ENCODE peak calls at places on chromosomes 4 and X, in seven cellular contexts. One of them, this sample, is unnamed. For H3K4me1, the result is how much of the 10 kb centered on the place peaks cover.

GRCh38 chr4:175562537-175562936 is 249.5 kb downstream of the GPM6A start:
- DNase-seq in trophoblast cell: peak
- DNase-seq in IMR-90: no peak
- DNase-seq in mesenchymal stem cell: no peak
- DNase-seq in H9: no peak
- DNase-seq in H1: no peak
- DNase-seq in neuronal stem cell: no peak
- DNase-seq in this sample: no peak

GRCh38 chr4:15238720-15239119 is 189.1 kb upstream of the C1QTNF7 start:
- DNase-seq in mesenchymal stem cell: peak
- DNase-seq in H1: no peak
- DNase-seq in neuronal stem cell: peak
- DNase-seq in H9: peak
- DNase-seq in IMR-90: peak
- DNase-seq in trophoblast cell: peak
- DNase-seq in this sample: peak

GRCh38 chr4:89788243-89789072 is 48.5 kb downstream of the SNCA start:
- DNase-seq in mesenchymal stem cell: peak
- DNase-seq in neuronal stem cell: no peak
- DNase-seq in H9: no peak
- DNase-seq in H1: no peak
- DNase-seq in trophoblast cell: no peak
- DNase-seq in IMR-90: peak
- DNase-seq in this sample: no peak

GRCh38 chr4:107299646-107300045 is 263.5 kb upstream of the DKK2 start:
- DNase-seq in mesenchymal stem cell: no peak
- DNase-seq in IMR-90: peak
- DNase-seq in H1: no peak
- DNase-seq in H9: no peak
- DNase-seq in trophoblast cell: no peak
- DNase-seq in neuronal stem cell: no peak
- DNase-seq in this sample: no peak

GRCh38 chrX:134694935-134695334 is 36.7 kb upstream of the PLAC1 start:
- DNase-seq in H1: no peak
- DNase-seq in mesenchymal stem cell: no peak
- DNase-seq in IMR-90: no peak
- DNase-seq in trophoblast cell: no peak
- DNase-seq in H9: no peak
- DNase-seq in neuronal stem cell: no peak
- DNase-seq in this sample: no peak

GRCh38 chr4:108060164-108060563 is 70.5 kb downstream of the HADH start:
- DNase-seq in H9: peak
- DNase-seq in IMR-90: peak
- DNase-seq in H1: no peak
- DNase-seq in mesenchymal stem cell: peak
- DNase-seq in neuronal stem cell: peak
- DNase-seq in trophoblast cell: no peak
- DNase-seq in this sample: peak

GRCh38 chrX:138775501-138775900 is 64.0 kb upstream of the FGF13 start:
- DNase-seq in trophoblast cell: peak
- DNase-seq in neuronal stem cell: no peak
- DNase-seq in mesenchymal stem cell: peak
- DNase-seq in H1: no peak
- DNase-seq in IMR-90: peak
- DNase-seq in H9: no peak
- DNase-seq in this sample: peak

GRCh38 chrX:101658661-101659477 is 781 bp downstream of the ARMCX2 start:
- DNase-seq in IMR-90: peak
- DNase-seq in neuronal stem cell: peak
- DNase-seq in H1: no peak
- DNase-seq in mesenchymal stem cell: peak
- DNase-seq in H9: peak
- DNase-seq in trophoblast cell: no peak
- DNase-seq in this sample: peak

GRCh38 chrX:116357317-116357716 is 79.1 kb upstream of the SLC6A14 start:
- DNase-seq in H9: no peak
- DNase-seq in mesenchymal stem cell: no peak
- DNase-seq in H1: no peak
- DNase-seq in IMR-90: no peak
- DNase-seq in neuronal stem cell: no peak
- DNase-seq in trophoblast cell: no peak
- DNase-seq in this sample: no peak

GRCh38 chr4:24805036-24805435 is 9.7 kb downstream of the SOD3 start:
- DNase-seq in H1: no peak
- DNase-seq in trophoblast cell: no peak
- DNase-seq in IMR-90: no peak
- DNase-seq in H9: no peak
- DNase-seq in neuronal stem cell: no peak
- DNase-seq in mesenchymal stem cell: no peak
- DNase-seq in this sample: no peak

GRCh38 chr4:110869862-110870577 is 247.1 kb upstream of the PITX2 start:
- DNase-seq in trophoblast cell: no peak
- DNase-seq in IMR-90: peak
- DNase-seq in H1: no peak
- DNase-seq in H9: no peak
- DNase-seq in mesenchymal stem cell: no peak
- DNase-seq in neuronal stem cell: no peak
- DNase-seq in this sample: no peak

GRCh38 chrX:114077773-114078172 is 506.1 kb upstream of the HTR2C start:
- DNase-seq in IMR-90: no peak
- DNase-seq in mesenchymal stem cell: no peak
- DNase-seq in trophoblast cell: no peak
- DNase-seq in neuronal stem cell: no peak
- DNase-seq in H1: no peak
- DNase-seq in H9: no peak
- DNase-seq in this sample: no peak

GRCh38 chr4:89303177-89303576 is 4.4 kb downstream of the GPRIN3 start:
- DNase-seq in H9: no peak
- DNase-seq in trophoblast cell: no peak
- DNase-seq in mesenchymal stem cell: peak
- DNase-seq in neuronal stem cell: no peak
- DNase-seq in IMR-90: no peak
- DNase-seq in H1: no peak
- DNase-seq in this sample: no peak

GRCh38 chrX:154317391-154318000 is 21.9 kb downstream of the TKTL1 start:
- DNase-seq in neuronal stem cell: no peak
- DNase-seq in trophoblast cell: peak
- DNase-seq in IMR-90: peak
- DNase-seq in H9: peak
- DNase-seq in H1: no peak
- DNase-seq in mesenchymal stem cell: peak
- DNase-seq in this sample: peak

GRCh38 chrX:11533211-11533651 is 132.5 kb downstream of the ARHGAP6 start:
- DNase-seq in H1: no peak
- DNase-seq in IMR-90: peak
- DNase-seq in neuronal stem cell: peak
- DNase-seq in mesenchymal stem cell: peak
- DNase-seq in H9: no peak
- DNase-seq in trophoblast cell: peak
- DNase-seq in this sample: peak

GRCh38 chr4:112031712-112032328 is 113.4 kb upstream of the FAM241A start:
- DNase-seq in H9: no peak
- DNase-seq in mesenchymal stem cell: peak
- DNase-seq in trophoblast cell: peak
- DNase-seq in neuronal stem cell: peak
- DNase-seq in IMR-90: peak
- DNase-seq in H1: no peak
- DNase-seq in this sample: peak

GRCh38 chr4:89175611-89176010 is 64.3 kb downstream of the TIGD2 start:
- DNase-seq in mesenchymal stem cell: no peak
- DNase-seq in H9: no peak
- DNase-seq in IMR-90: no peak
- DNase-seq in trophoblast cell: no peak
- DNase-seq in neuronal stem cell: no peak
- DNase-seq in H1: no peak
- DNase-seq in this sample: no peak

GRCh38 chr4:127203561-127204260 is 429.0 kb upstream of the INTU start:
- DNase-seq in trophoblast cell: peak
- DNase-seq in neuronal stem cell: no peak
- DNase-seq in H1: no peak
- DNase-seq in IMR-90: peak
- DNase-seq in H9: no peak
- DNase-seq in mesenchymal stem cell: peak
- DNase-seq in this sample: peak

GRCh38 chr4:100591156-100591876 is 73.5 kb upstream of the EMCN start:
- DNase-seq in mesenchymal stem cell: no peak
- DNase-seq in neuronal stem cell: no peak
- DNase-seq in trophoblast cell: no peak
- DNase-seq in H1: no peak
- DNase-seq in IMR-90: no peak
- DNase-seq in H9: no peak
- DNase-seq in this sample: no peak

GRCh38 chr4:39933689-39934590 is 43.8 kb downstream of the PDS5A start:
- DNase-seq in mesenchymal stem cell: peak
- DNase-seq in trophoblast cell: peak
- DNase-seq in H1: no peak
- DNase-seq in IMR-90: peak
- DNase-seq in H9: no peak
- DNase-seq in neuronal stem cell: no peak
- DNase-seq in this sample: peak

DNA sequence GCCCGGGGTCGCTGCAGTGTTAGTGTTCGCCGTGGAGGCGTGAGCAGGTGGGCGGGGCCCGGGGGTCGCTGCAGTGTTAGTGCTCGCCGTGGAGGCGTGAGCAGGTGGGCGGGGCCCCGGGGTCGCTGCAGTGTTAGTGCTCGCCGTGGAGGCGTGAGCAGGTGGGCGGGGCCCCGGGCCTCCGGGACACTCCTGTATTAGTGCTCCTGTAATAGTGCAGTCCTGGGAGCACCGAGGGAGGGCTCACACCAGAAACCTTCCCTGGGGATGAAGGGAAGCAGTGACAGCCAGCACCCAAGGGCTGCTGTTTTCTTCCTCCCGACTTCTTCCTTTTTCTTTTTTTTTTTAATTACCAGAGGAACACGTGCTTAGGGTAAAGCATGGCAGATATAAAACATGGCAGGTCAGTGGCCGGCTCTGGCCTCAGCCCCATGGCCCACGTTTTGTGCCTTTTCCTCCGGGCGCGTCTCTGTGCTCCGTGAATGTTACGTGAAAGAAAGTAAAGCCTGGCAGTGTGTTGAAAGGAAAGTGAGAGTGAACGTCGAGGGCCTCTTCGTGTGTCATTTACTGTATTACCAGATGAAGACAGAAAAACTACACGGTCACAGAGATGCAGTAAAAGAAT is 42.0 kb downstream of the PCGF3 start:
- DNase-seq in IMR-90: no peak
- DNase-seq in H1: no peak
- DNase-seq in trophoblast cell: no peak
- DNase-seq in H9: no peak
- DNase-seq in mesenchymal stem cell: no peak
- DNase-seq in neuronal stem cell: no peak
- DNase-seq in this sample: no peak
- H3K4me1 ChIP-seq in IMR-90: under half
- H3K4me1 ChIP-seq in H1: under half
- H3K4me1 ChIP-seq in trophoblast cell: under half
- H3K4me1 ChIP-seq in H9: under half
- H3K4me1 ChIP-seq in mesenchymal stem cell: under half
- H3K4me1 ChIP-seq in neuronal stem cell: under half
- H3K4me1 ChIP-seq in this sample: under half

DNA sequence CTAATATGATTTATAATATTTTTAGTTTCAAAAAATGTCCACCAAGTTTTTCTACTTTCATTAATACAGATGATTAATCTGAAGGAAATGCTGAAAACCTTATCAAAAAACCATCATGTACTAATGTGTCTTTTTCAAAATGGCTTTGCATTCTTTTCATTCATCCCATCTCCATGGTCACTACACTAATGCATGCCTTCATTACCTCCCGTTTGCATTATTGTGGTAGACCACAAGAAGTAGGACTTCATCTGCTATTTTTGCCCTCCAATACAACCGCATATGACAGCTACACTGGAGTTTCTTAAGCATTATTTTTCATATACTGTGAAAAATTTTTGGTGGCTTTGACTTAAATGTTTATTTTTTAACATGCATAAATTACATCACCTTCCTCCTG is 37.9 kb upstream of the FSTL5 start:
- DNase-seq in mesenchymal stem cell: peak
- DNase-seq in H1: no peak
- DNase-seq in trophoblast cell: no peak
- DNase-seq in H9: no peak
- DNase-seq in IMR-90: no peak
- DNase-seq in neuronal stem cell: no peak
- DNase-seq in this sample: no peak
- H3K4me2 ChIP-seq in mesenchymal stem cell: no peak
- H3K4me2 ChIP-seq in H1: no peak
- H3K4me2 ChIP-seq in trophoblast cell: no peak
- H3K4me2 ChIP-seq in H9: no peak
- H3K4me2 ChIP-seq in IMR-90: no peak
- H3K4me2 ChIP-seq in neuronal stem cell: no peak
- H3K4me2 ChIP-seq in this sample: no peak

GRCh38 chr4:121449416-121449815 is 68.6 kb upstream of the QRFPR start:
- DNase-seq in IMR-90: no peak
- DNase-seq in H1: no peak
- DNase-seq in H9: no peak
- DNase-seq in neuronal stem cell: no peak
- DNase-seq in trophoblast cell: no peak
- DNase-seq in mesenchymal stem cell: no peak
- DNase-seq in this sample: no peak
- H3K4ac ChIP-seq in IMR-90: no peak
- H3K4ac ChIP-seq in H1: no peak
- H3K4ac ChIP-seq in H9: no peak
- H3K4ac ChIP-seq in neuronal stem cell: no peak
- H3K4ac ChIP-seq in trophoblast cell: no peak
- H3K4ac ChIP-seq in mesenchymal stem cell: no peak
- H3K4ac ChIP-seq in this sample: no peak

GRCh38 chrX:45750639-45751038 is 550.0 kb upstream of the DIPK2B start:
- DNase-seq in IMR-90: no peak
- DNase-seq in trophoblast cell: no peak
- DNase-seq in H9: no peak
- DNase-seq in mesenchymal stem cell: peak
- DNase-seq in H1: no peak
- DNase-seq in neuronal stem cell: no peak
- DNase-seq in this sample: no peak

GRCh38 chrX:45747905-45748304 is 547.2 kb upstream of the DIPK2B start:
- DNase-seq in IMR-90: no peak
- DNase-seq in mesenchymal stem cell: no peak
- DNase-seq in neuronal stem cell: no peak
- DNase-seq in H9: no peak
- DNase-seq in trophoblast cell: peak
- DNase-seq in H1: no peak
- DNase-seq in this sample: no peak

GRCh38 chrX:45748443-45748842 is 547.8 kb upstream of the DIPK2B start:
- DNase-seq in H9: no peak
- DNase-seq in IMR-90: no peak
- DNase-seq in neuronal stem cell: no peak
- DNase-seq in H1: no peak
- DNase-seq in mesenchymal stem cell: no peak
- DNase-seq in trophoblast cell: no peak
- DNase-seq in this sample: no peak

GRCh38 chrX:45749375-45749774 is 548.7 kb upstream of the DIPK2B start:
- DNase-seq in H9: no peak
- DNase-seq in H1: no peak
- DNase-seq in trophoblast cell: no peak
- DNase-seq in IMR-90: no peak
- DNase-seq in mesenchymal stem cell: peak
- DNase-seq in neuronal stem cell: no peak
- DNase-seq in this sample: no peak

DNA sequence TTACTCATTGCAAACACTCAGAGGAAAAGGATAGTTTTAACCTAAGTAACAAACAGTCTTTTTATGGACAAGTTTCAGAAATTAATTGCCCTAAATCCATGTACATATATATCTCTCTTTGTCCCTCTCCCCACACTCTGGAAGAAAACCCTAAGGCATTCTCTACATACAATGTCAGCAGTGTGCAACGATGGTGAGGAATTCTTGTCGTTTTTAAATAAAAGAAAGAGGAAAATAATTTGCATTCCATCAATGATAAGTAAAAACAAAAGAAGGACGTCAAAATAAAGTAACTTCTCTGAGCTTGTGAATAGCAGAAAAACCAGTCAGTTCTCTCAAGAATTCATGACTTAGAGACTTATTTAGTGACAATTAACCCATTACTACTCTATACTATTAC is 550.5 kb upstream of the DIPK2B start:
- DNase-seq in trophoblast cell: peak
- DNase-seq in neuronal stem cell: no peak
- DNase-seq in IMR-90: no peak
- DNase-seq in H9: no peak
- DNase-seq in H1: no peak
- DNase-seq in mesenchymal stem cell: peak
- DNase-seq in this sample: no peak
- H3K4me1 ChIP-seq in trophoblast cell: under half
- H3K4me1 ChIP-seq in neuronal stem cell: under half
- H3K4me1 ChIP-seq in IMR-90: under half
- H3K4me1 ChIP-seq in H9: under half
- H3K4me1 ChIP-seq in H1: under half
- H3K4me1 ChIP-seq in mesenchymal stem cell: under half
- H3K4me1 ChIP-seq in this sample: under half

This sample was measured in mesendoderm.